ENCODE peak calls at places on chromosome 2, in five cellular contexts. W is HCT116, Q is stomach, B is prostate gland, P is GM23338. S is an unnamed sample.

GRCh38 chr2:57181315-57182038 is 865.1 kb upstream of the VRK2 start:
- DNase-seq in W (no peak), Q (no peak), B (no peak), P (no peak), S (no peak)

GRCh38 chr2:34105015-34105767 is 506.1 kb upstream of the FAM98A start:
- DNase-seq in W (no peak), Q (no peak), B (no peak), P (no peak), S (no peak)

GRCh38 chr2:232540441-232541041 is 1.0 kb downstream of the CHRNG start:
- DNase-seq in W (no peak), Q (peak), B (no peak), P (no peak), S (no peak)

GRCh38 chr2:117917223-117917917 is 96.5 kb downstream of the CCDC93 start:
- DNase-seq in W (no peak), Q (no peak), B (no peak), P (peak), S (no peak)

GRCh38 chr2:226701052-226701451 is 98.6 kb downstream of the IRS1 start:
- DNase-seq in W (no peak), Q (no peak), B (no peak), P (no peak), S (no peak)

GRCh38 chr2:151882786-151883445 is 54.7 kb upstream of the ARL5A start:
- DNase-seq in W (no peak), Q (no peak), B (no peak), P (no peak), S (no peak)

GRCh38 chr2:197146995-197147394 is 163.6 kb downstream of the ANKRD44 start:
- DNase-seq in W (no peak), Q (no peak), B (no peak), P (no peak), S (no peak)

GRCh38 chr2:60530660-60531276 is 22.7 kb downstream of the BCL11A start:
- DNase-seq in W (no peak), Q (peak), B (peak), P (peak), S (no peak)

GRCh38 chr2:234881413-234882241 is 70.2 kb upstream of the SH3BP4 start:
- DNase-seq in W (peak), Q (peak), B (peak), P (peak), S (no peak)
- TF ChIP-seq POLR2AphosphoS5 in W (peak), Q (no peak), B (peak), P (no peak), S (no peak)

DNA sequence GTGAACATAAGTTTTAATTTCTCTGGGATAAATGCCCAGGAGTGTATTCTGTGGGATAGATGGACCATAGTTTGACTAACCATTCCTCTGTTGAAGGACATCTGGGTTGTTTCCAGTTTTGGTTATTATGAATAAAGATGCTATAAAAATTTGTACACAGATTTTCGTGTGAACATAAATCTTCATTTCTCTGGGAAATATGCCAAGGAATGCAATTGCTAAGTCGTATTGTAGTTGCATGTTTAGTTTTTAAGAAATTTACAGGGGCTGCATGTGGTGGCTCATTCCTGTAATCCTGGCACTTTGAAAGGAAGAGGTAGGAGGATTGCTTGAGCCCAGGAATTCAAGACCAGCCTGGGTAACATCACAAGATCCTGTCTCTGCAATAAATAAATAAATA is 6.9 kb upstream of the SLC11A1 start:
- DNase-seq in W (no peak), Q (no peak), B (no peak), P (no peak), S (no peak)
- TF ChIP-seq POLR2AphosphoS5 in W (no peak), Q (no peak), B (peak), P (no peak), S (no peak)

GRCh38 chr2:136495636-136496035 is 269.7 kb upstream of the THSD7B start:
- DNase-seq in W (no peak), Q (no peak), B (no peak), P (no peak), S (peak)

GRCh38 chr2:136490100-136490499 is 275.2 kb upstream of the THSD7B start:
- DNase-seq in W (no peak), Q (no peak), B (no peak), P (no peak), S (no peak)

DNA sequence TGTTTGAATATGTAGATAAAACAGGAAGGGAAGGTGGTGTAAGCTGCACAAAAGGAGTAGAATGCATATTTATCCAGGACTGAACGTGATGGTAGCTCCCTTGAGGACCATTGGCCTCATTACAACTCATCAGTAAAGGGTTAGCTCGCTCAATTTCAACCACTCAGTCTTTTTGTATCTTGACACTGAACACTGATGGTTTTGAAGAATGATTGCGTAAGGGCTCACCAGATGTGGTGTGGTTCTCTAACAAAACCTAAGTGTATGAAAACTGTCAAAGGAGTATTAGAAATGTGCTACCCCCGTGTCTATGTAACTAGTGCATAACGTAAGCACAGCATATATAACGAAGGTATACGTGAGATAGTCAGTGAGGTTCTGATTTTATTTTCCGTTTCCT is 272.4 kb upstream of the THSD7B start:
- DNase-seq in W (no peak), Q (no peak), B (no peak), P (no peak), S (no peak)
- TF ChIP-seq POLR2AphosphoS5 in W (no peak), Q (no peak), B (no peak), P (no peak), S (no peak)

GRCh38 chr2:74502147-74502719 is 2.8 kb upstream of the LBX2 start:
- DNase-seq in W (no peak), Q (peak), B (no peak), P (no peak), S (no peak)
- TF ChIP-seq POLR2AphosphoS5 in W (no peak), Q (peak), B (no peak), P (no peak), S (no peak)

DNA sequence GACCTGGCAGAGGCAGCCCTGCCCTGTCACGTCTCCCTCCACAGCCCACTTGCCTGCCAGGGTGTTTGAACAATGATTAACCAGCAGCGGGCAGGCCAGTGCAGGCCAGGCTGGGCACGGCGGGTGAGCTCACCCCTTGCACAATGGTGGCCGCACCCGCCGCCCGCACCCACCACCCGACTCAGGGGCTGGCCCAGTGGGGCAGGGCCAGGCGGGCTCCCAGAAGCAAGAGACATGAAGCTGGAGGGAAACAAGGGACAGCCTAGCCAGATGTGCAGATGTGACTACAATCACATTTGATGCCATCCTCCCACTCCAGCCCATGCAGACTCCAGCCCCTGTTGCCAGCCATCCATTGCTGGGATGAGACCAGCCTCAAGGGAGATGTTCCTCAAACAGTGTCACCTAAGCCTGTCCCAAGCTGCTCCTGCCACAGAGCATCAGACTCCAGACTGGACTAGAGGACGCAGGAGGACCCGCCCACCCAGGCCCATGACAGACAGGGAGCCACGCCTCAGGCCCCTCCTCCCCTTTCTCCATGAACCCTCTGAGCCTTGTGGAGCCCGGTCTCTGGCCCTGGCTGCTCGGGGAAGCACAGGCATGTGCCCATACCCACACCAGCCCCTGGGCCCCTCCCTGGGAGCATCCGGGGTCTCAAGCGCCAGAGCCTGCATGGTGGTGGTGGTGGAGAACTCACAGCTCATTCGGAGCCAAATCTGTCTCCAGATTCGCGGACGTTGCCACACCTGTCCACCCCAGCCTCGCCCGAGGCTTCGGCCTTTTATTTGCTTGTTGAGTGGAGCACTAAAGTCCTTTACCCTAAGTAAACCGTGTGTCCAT is 45.0 kb downstream of the SDC1 start:
- DNase-seq in W (no peak), Q (peak), B (peak), P (peak), S (no peak)
- TF ChIP-seq POLR2AphosphoS5 in W (no peak), Q (peak), B (peak), P (no peak), S (no peak)

GRCh38 chr2:46787315-46787714 is 128.3 kb downstream of the MCFD2 start:
- DNase-seq in W (no peak), Q (no peak), B (no peak), P (no peak), S (no peak)

GRCh38 chr2:46781468-46782189 is 134.0 kb downstream of the MCFD2 start:
- DNase-seq in W (no peak), Q (no peak), B (no peak), P (no peak), S (no peak)

GRCh38 chr2:46780801-46781445 is 134.7 kb downstream of the MCFD2 start:
- DNase-seq in W (no peak), Q (no peak), B (no peak), P (peak), S (no peak)

GRCh38 chr2:46786228-46786627 is 129.4 kb downstream of the MCFD2 start:
- DNase-seq in W (no peak), Q (no peak), B (no peak), P (no peak), S (no peak)

GRCh38 chr2:46784278-46784677 is 131.3 kb downstream of the MCFD2 start:
- DNase-seq in W (no peak), Q (no peak), B (no peak), P (no peak), S (no peak)
- TF ChIP-seq POLR2AphosphoS5 in W (no peak), Q (no peak), B (no peak), P (no peak), S (no peak)

DNA sequence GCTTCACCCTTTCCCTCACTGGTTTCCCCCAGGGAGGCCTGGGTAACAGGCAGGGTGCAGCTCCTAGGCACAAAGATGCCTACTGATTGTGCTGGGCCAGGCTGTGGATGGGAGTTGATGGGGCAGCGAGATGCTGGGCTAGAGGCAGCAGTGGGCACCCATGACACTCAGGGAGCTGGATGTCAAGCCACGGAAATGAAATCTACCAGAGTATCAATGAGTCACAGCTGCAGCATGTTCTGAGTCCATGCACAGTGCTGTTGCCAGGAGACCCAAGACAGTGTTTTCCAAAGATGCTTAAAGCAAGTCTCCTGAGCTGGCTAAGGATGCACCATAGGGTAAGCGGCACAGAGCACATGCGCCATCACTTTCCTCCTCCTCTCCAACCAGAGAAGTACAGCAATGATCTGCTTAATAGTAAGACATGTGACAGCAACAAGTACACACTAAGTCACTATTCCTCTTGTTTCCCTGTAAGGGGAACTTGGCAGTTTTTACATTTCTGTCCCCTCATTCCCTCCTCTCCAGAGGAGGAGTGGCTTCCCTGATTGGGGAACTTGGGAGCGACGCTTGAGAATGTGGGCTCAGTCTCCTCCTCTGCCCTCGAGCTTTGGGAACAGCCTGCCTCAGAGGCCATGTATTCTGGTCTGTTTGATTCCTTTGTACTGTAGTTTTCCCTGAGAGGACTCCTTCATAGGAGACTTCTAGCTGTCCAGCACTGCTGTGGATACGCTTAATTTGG is 57.2 kb downstream of the CDC42EP3 start:
- DNase-seq in W (no peak), Q (no peak), B (no peak), P (no peak), S (no peak)
- TF ChIP-seq POLR2AphosphoS5 in W (no peak), Q (no peak), B (no peak), P (no peak), S (no peak)

GRCh38 chr2:163667064-163667887 is 68.5 kb downstream of the FIGN start:
- DNase-seq in W (no peak), Q (no peak), B (no peak), P (no peak), S (no peak)
- TF ChIP-seq POLR2AphosphoS5 in W (no peak), Q (peak), B (peak), P (no peak), S (no peak)

GRCh38 chr2:207332473-207333212 is 166.9 kb upstream of the KLF7 start:
- DNase-seq in W (no peak), Q (no peak), B (no peak), P (no peak), S (no peak)

GRCh38 chr2:207330912-207331311 is 165.2 kb upstream of the KLF7 start:
- DNase-seq in W (peak), Q (peak), B (no peak), P (no peak), S (peak)

GRCh38 chr2:207331674-207332073 is 165.9 kb upstream of the KLF7 start:
- DNase-seq in W (no peak), Q (no peak), B (no peak), P (no peak), S (no peak)

GRCh38 chr2:207328944-207329386 is 163.2 kb upstream of the KLF7 start:
- DNase-seq in W (no peak), Q (no peak), B (no peak), P (no peak), S (no peak)

DNA sequence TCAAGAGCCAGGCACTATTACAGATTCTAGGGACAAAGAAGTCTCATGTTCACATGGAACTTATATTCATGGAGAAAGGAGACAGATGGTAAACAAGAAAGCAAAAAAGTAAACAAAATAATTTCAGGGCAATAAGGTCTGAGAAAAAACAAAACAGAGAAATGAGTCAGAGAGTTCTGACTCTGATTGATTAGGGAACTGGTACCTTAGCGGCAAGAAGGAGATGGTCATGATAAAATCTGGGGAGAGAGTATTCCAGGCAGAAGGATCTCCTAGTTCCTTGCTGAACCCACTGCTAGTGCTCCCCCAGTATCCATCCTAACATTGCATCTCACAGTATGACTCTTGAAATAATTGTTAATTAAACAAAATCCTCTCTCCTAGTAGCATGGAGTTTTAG is 161.8 kb upstream of the KLF7 start:
- DNase-seq in W (no peak), Q (no peak), B (no peak), P (no peak), S (no peak)
- TF ChIP-seq POLR2AphosphoS5 in W (no peak), Q (no peak), B (no peak), P (no peak), S (no peak)

GRCh38 chr2:54967759-54968365 is 82.4 kb downstream of the RTN4 start:
- DNase-seq in W (no peak), Q (no peak), B (no peak), P (no peak), S (no peak)
- TF ChIP-seq POLR2AphosphoS5 in W (no peak), Q (no peak), B (no peak), P (no peak), S (no peak)